ENCODE peak calls at places on chromosomes 5 and 9, in five cellular contexts. V is tibial nerve, Z is gastrocnemius medialis, L is dorsolateral prefrontal cortex, M is body of pancreas. U is an unnamed sample.
A peak's percentile ranks its signal among the peaks of the same experiment; 100 is the strongest.

GRCh38 chr5:116297296-116297814 is 212.5 kb downstream of the COMMD10 start:
- DNase-seq in V (no peak), Z (no peak), L (no peak), M (no peak), U (no peak)

GRCh38 chr5:153753645-153754432 is 263.4 kb downstream of the GRIA1 start:
- DNase-seq in V (no peak), Z (no peak), L (no peak), M (no peak), U (no peak)

GRCh38 chr5:168284809-168285208 is 6.6 kb upstream of the WWC1 start:
- DNase-seq in V (no peak), Z (no peak), L (no peak), M (no peak), U (no peak)

GRCh38 chr9:98303556-98304125 is 48.2 kb upstream of the TBC1D2 start:
- DNase-seq in V (no peak), Z (no peak), L (no peak), M (no peak), U (no peak)

GRCh38 chr5:33854733-33855151 is 37.0 kb downstream of the ADAMTS12 start:
- DNase-seq in V (no peak), Z (no peak), L (no peak), M (no peak), U (no peak)

GRCh38 chr5:93791520-93791972 is 50.1 kb upstream of the POU5F2 start:
- DNase-seq in V (no peak), Z (no peak), L (no peak), M (no peak), U (no peak)

GRCh38 chr9:19201899-19202891 is 28.3 kb upstream of the DENND4C start:
- DNase-seq in V (no peak), Z (no peak), L (no peak), M (peak; percentile 73), U (peak; percentile 56)

GRCh38 chr5:10354048-10354872 is 765 bp downstream of the MARCHF6 start:
- DNase-seq in V (no peak), Z (peak; percentile 25), L (no peak), M (peak; percentile 63), U (peak; percentile 29)

GRCh38 chr9:75238311-75238976 is 150.1 kb downstream of the OSTF1 start:
- DNase-seq in V (no peak), Z (no peak), L (peak; percentile 47), M (peak; percentile 70), U (peak; percentile 52)

GRCh38 chr5:138032028-138032571 is 779 bp downstream of the FAM13B start:
- DNase-seq in V (peak; percentile 39), Z (peak; percentile 27), L (peak; percentile 51), M (peak; percentile 71), U (peak; percentile 76)

GRCh38 chr9:22446589-22446949 is at the start of gene DMRTA1:
- DNase-seq in V (peak; percentile 40), Z (peak; percentile 58), L (peak; percentile 29), M (peak; percentile 92), U (peak; percentile 39)

GRCh38 chr9:4435197-4435596 is 55.1 kb upstream of the SLC1A1 start:
- DNase-seq in V (no peak), Z (no peak), L (no peak), M (no peak), U (no peak)

GRCh38 chr9:113446323-113446740 is 17.2 kb upstream of the RGS3 start:
- DNase-seq in V (no peak), Z (no peak), L (no peak), M (no peak), U (no peak)

GRCh38 chr5:139271201-139272027 is 22.1 kb upstream of the MATR3 start:
- DNase-seq in V (no peak), Z (no peak), L (no peak), M (peak; percentile 29), U (no peak)

GRCh38 chr5:149455889-149456409 is 76.9 kb upstream of the IL17B start:
- DNase-seq in V (no peak), Z (peak; percentile 93), L (no peak), M (no peak), U (peak; percentile 90)

GRCh38 chr9:38286357-38286756 is 106.1 kb upstream of the ALDH1B1 start:
- DNase-seq in V (no peak), Z (no peak), L (no peak), M (no peak), U (no peak)

GRCh38 chr9:118618091-118618490 is 751.1 kb downstream of the BRINP1 start:
- DNase-seq in V (no peak), Z (no peak), L (no peak), M (no peak), U (no peak)

GRCh38 chr9:129434187-129434586 is 186.7 kb downstream of the C9orf50 start:
- DNase-seq in V (no peak), Z (no peak), L (no peak), M (no peak), U (no peak)

GRCh38 chr9:129430940-129431693 is 189.8 kb downstream of the C9orf50 start:
- DNase-seq in V (no peak), Z (no peak), L (no peak), M (no peak), U (no peak)

GRCh38 chr9:129435272-129435671 is 185.6 kb downstream of the C9orf50 start:
- DNase-seq in V (no peak), Z (no peak), L (no peak), M (peak; percentile 54), U (no peak)

GRCh38 chr9:129432671-129433154 is 188.2 kb downstream of the C9orf50 start:
- DNase-seq in V (no peak), Z (peak; percentile 73), L (no peak), M (peak; percentile 65), U (no peak)

GRCh38 chr9:129432255-129432654 is 188.6 kb downstream of the C9orf50 start:
- DNase-seq in V (no peak), Z (no peak), L (no peak), M (no peak), U (no peak)
- H3K27ac ChIP-seq in V (no peak overlapping the region), Z (no peak overlapping the region), L (no peak overlapping the region), M (peak overlapping the region; percentile 27), U (no peak overlapping the region)

GRCh38 chr5:151139646-151140045 is 17.9 kb downstream of the ANXA6 start:
- DNase-seq in V (no peak), Z (no peak), L (no peak), M (no peak), U (no peak)
- H3K27ac ChIP-seq in V (no peak overlapping the region), Z (no peak overlapping the region), L (no peak overlapping the region), M (no peak overlapping the region), U (no peak overlapping the region)

GRCh38 chr5:40991168-40991980 is 79.8 kb downstream of the MROH2B start:
- DNase-seq in V (peak; percentile 57), Z (peak; percentile 34), L (no peak), M (peak; percentile 26), U (peak; percentile 69)
- H3K27ac ChIP-seq in V (peak overlapping the region; percentile 92), Z (peak overlapping the region; percentile 66), L (peak overlapping the region; percentile 68), M (peak overlapping the region; percentile 49), U (peak overlapping the region; percentile 58)

GRCh38 chr5:151676719-151677118 is 10.0 kb downstream of the SPARC start:
- DNase-seq in V (no peak), Z (no peak), L (no peak), M (no peak), U (no peak)

GRCh38 chr5:151675956-151676712 is 10.6 kb downstream of the SPARC start:
- DNase-seq in V (no peak), Z (no peak), L (no peak), M (no peak), U (no peak)

GRCh38 chr5:151679421-151680155 is 7.1 kb downstream of the SPARC start:
- DNase-seq in V (no peak), Z (no peak), L (no peak), M (no peak), U (no peak)

GRCh38 chr5:151678713-151679112 is 8.0 kb downstream of the SPARC start:
- DNase-seq in V (no peak), Z (no peak), L (no peak), M (no peak), U (no peak)

GRCh38 chr5:151678146-151678545 is 8.6 kb downstream of the SPARC start:
- DNase-seq in V (no peak), Z (no peak), L (no peak), M (no peak), U (peak; percentile 67)
- H3K27ac ChIP-seq in V (peak overlapping the region; percentile 91), Z (peak overlapping the region; percentile 86), L (peak overlapping the region; percentile 30), M (peak overlapping the region; percentile 25), U (peak overlapping the region; percentile 71)

GRCh38 chr5:175922192-175922885 is 45.8 kb downstream of the THOC3 start:
- DNase-seq in V (no peak), Z (no peak), L (no peak), M (no peak), U (no peak)
- H3K27ac ChIP-seq in V (no peak overlapping the region), Z (no peak overlapping the region), L (no peak overlapping the region), M (no peak overlapping the region), U (peak overlapping the region; percentile 13)

GRCh38 chr9:95499847-95500246 is 16.9 kb downstream of the PTCH1 start:
- DNase-seq in V (no peak), Z (no peak), L (no peak), M (no peak), U (no peak)
- H3K27ac ChIP-seq in V (peak overlapping the region; percentile 26), Z (no peak overlapping the region), L (no peak overlapping the region), M (no peak overlapping the region), U (no peak overlapping the region)

DNA sequence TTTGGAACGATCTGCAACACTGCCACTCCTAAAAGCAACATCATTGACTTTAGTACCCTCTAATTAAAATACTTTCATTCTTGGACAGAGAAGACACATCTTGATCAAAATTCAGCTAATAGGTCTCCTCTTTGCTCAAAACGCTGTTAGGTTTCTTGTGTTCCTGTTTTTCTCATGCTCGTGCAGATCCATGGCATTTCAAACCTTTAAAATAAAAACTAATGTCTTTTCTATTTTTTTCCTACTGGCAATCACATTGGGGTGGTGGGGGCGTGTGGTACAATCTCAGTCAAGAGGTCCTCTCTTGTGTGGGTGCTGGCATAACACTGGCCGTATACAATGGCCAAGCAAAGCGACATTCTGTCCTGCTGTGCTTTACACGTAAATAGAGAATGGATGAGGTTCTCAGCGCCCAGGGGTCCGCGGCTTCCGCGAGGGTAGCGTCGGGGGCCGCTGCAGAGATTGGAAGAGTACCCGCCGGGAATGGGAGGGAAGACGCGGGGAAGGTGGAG is 313 bp upstream of the GPR150 start:
- DNase-seq in V (no peak), Z (no peak), L (no peak), M (no peak), U (no peak)
- H3K27ac ChIP-seq in V (no peak overlapping the region), Z (no peak overlapping the region), L (peak overlapping the region; percentile 48), M (peak overlapping the region; percentile 97), U (no peak overlapping the region)

GRCh38 chr5:135156337-135156714 is 122.3 kb upstream of the PITX1 start:
- DNase-seq in V (no peak), Z (no peak), L (no peak), M (no peak), U (no peak)

GRCh38 chr5:135156715-135157404 is 122.8 kb upstream of the PITX1 start:
- DNase-seq in V (no peak), Z (no peak), L (no peak), M (no peak), U (no peak)

GRCh38 chr5:135158315-135158697 is 124.3 kb upstream of the PITX1 start:
- DNase-seq in V (no peak), Z (no peak), L (no peak), M (no peak), U (no peak)

GRCh38 chr5:135158982-135159381 is 125.0 kb upstream of the PITX1 start:
- DNase-seq in V (no peak), Z (no peak), L (no peak), M (no peak), U (no peak)

GRCh38 chr5:135157421-135158314 is 123.6 kb upstream of the PITX1 start:
- DNase-seq in V (no peak), Z (no peak), L (no peak), M (no peak), U (no peak)
- H3K27ac ChIP-seq in V (no peak overlapping the region), Z (no peak overlapping the region), L (no peak overlapping the region), M (no peak overlapping the region), U (no peak overlapping the region)